ENCODE peak calls at places on chromosome 22, in eight cellular contexts. B is spleen; J is natural killer cell; E is Right ventricle myocardium superior; A is central memory CD4-positive, alpha-beta T cell; K is stimulated activated CD8-positive, alpha-beta memory T cell treated with anti-CD3 and anti-CD28 coated beads, Interleukin-12 subunit alpha, Interleukin-12 subunit beta, amount 100 ng/mL, for 1 hour; D is GM13976; X is NCI-H1092 treated with DMSO at 0.1 percent for 48 hours. R is an unnamed sample.

GRCh38 chr22:30294066-30294465 is 4.8 kb upstream of the CASTOR1 start:
- DNase-seq in K (no peak), A (no peak), J (no peak), B (no peak), X (no peak), D (no peak), E (peak), R (no peak)

GRCh38 chr22:42356547-42356946 is 75.7 kb downstream of the NFAM1 start:
- DNase-seq in X (no peak), A (no peak), J (no peak), E (no peak), B (no peak), K (no peak), D (no peak), R (no peak)

GRCh38 chr22:39185601-39186012 is 33.1 kb upstream of the CBX7 start:
- DNase-seq in B (peak), D (no peak), A (no peak), J (no peak), X (no peak), E (peak), K (no peak), R (no peak)

GRCh38 chr22:45242778-45243191 is 2.1 kb upstream of the KIAA0930 start:
- DNase-seq in B (no peak), K (no peak), X (peak), J (no peak), D (no peak), E (no peak), A (no peak), R (no peak)

GRCh38 chr22:35480627-35481565 is 59.7 kb upstream of the RASD2 start:
- DNase-seq in B (peak), J (no peak), A (no peak), E (no peak), K (no peak), D (no peak), X (no peak), R (no peak)

GRCh38 chr22:17891427-17892167 is 117.3 kb upstream of the BID start:
- DNase-seq in J (no peak), E (peak), K (no peak), D (no peak), X (peak), A (no peak), B (no peak), R (no peak)

GRCh38 chr22:44201556-44202129 is 20.9 kb downstream of the PARVG start:
- DNase-seq in E (peak), B (no peak), D (no peak), A (no peak), K (no peak), J (no peak), X (no peak), R (no peak)

GRCh38 chr22:45549739-45550138 is 47.1 kb downstream of the FBLN1 start:
- DNase-seq in B (no peak), E (no peak), X (no peak), K (no peak), D (no peak), A (no peak), J (no peak), R (no peak)

GRCh38 chr22:37171662-37172061 is 16.4 kb downstream of the C1QTNF6 start:
- DNase-seq in J (no peak), B (no peak), K (no peak), D (no peak), X (no peak), E (no peak), A (no peak), R (no peak)

GRCh38 chr22:36282078-36282831 is 29.3 kb downstream of the APOL1 start:
- DNase-seq in J (no peak), A (no peak), B (peak), E (no peak), D (no peak), K (no peak), X (no peak), R (no peak)

GRCh38 chr22:39559456-39560105 is 11.0 kb upstream of the CACNA1I start:
- DNase-seq in A (no peak), E (no peak), B (no peak), K (no peak), X (no peak), D (peak), J (no peak), R (no peak)

GRCh38 chr22:26892401-26893033 is 235.1 kb downstream of the MIAT start:
- DNase-seq in J (no peak), X (peak), B (no peak), E (no peak), D (no peak), A (no peak), K (no peak), R (no peak)

GRCh38 chr22:27809226-27809625 is 7.7 kb upstream of the MN1 start:
- DNase-seq in A (no peak), X (no peak), B (no peak), D (no peak), E (no peak), K (no peak), J (no peak), R (no peak)

GRCh38 chr22:19812910-19813309 is 41.8 kb downstream of the GNB1L start:
- DNase-seq in B (peak), A (no peak), E (no peak), K (no peak), D (no peak), X (no peak), J (peak), R (no peak)